ENCODE peak calls at places on chromosomes 6 and 20, in seven cellular contexts. C, I, M, H, U, R and D are unnamed samples.

GRCh38 chr20:61786230-61786629 is 279.5 kb downstream of the TAF4 start:
- DNase-seq in C (no peak), H (no peak), M (no peak), I (no peak), R (no peak), U (no peak), D (no peak)

GRCh38 chr20:47181056-47181862 is 175.2 kb downstream of the ZMYND8 start:
- DNase-seq in C (no peak), M (no peak), I (no peak), R (no peak), U (no peak), H (peak; percentile 53), D (no peak)

GRCh38 chr6:108732101-108732870 is 115.9 kb upstream of the ARMC2 start:
- DNase-seq in U (no peak), C (no peak), H (no peak), R (no peak), I (no peak), M (no peak), D (no peak)

GRCh38 chr20:920306-920705 is 4.2 kb upstream of the ANGPT4 start:
- DNase-seq in C (no peak), M (no peak), U (no peak), I (no peak), R (no peak), H (no peak), D (no peak)

GRCh38 chr20:25000268-25000801 is 7.8 kb upstream of the APMAP start:
- DNase-seq in I (peak; percentile 63), M (peak; percentile 44), H (no peak), U (no peak), R (no peak), C (peak; percentile 85), D (no peak)

GRCh38 chr6:158500016-158500735 is 59.7 kb upstream of the TMEM181 start:
- DNase-seq in R (no peak), C (no peak), U (no peak), M (no peak), I (no peak), H (no peak), D (no peak)

GRCh38 chr6:160348552-160349441 is 619 bp downstream of the SLC22A3 start:
- DNase-seq in H (peak; percentile 3), M (no peak), R (no peak), U (no peak), I (no peak), C (no peak), D (no peak)

GRCh38 chr20:62267543-62267942 is 29.2 kb downstream of the OSBPL2 start:
- DNase-seq in I (peak; percentile 55), H (no peak), C (peak; percentile 60), U (no peak), R (no peak), M (no peak), D (no peak)